ENCODE peak calls at places on chromosomes 13 and 19, in nine cellular contexts. E is heart right ventricle; V is amygdala; H is AG08395; J is Right ventricle myocardium inferior; F is CD8-positive, alpha-beta T cell; W is ovary; K is neural crest cell; Q is CD8-positive, alpha-beta memory T cell. U is an unnamed sample.

GRCh38 chr13:112355274-112355843 is 20.8 kb upstream of the SPACA7 start:
- DNase-seq in E (no peak), V (no peak), H (no peak), J (no peak), F (no peak), W (no peak), K (no peak), Q (no peak), U (no peak)

GRCh38 chr19:291561-292280 is 518 bp upstream of the PLPP2 start:
- DNase-seq in E (no peak), V (no peak), H (no peak), J (no peak), F (no peak), W (no peak), K (no peak), Q (no peak), U (no peak)

GRCh38 chr19:42433503-42434260 is 6.5 kb upstream of the LIPE start:
- DNase-seq in E (peak; percentile 86), V (peak; percentile 48), H (peak; percentile 31), J (peak; percentile 91), F (peak; percentile 67), W (peak; percentile 50), K (peak; percentile 82), Q (peak; percentile 47), U (peak; percentile 97)

GRCh38 chr13:47215741-47216140 is 318.9 kb upstream of the HTR2A start:
- DNase-seq in E (no peak), V (no peak), H (peak; percentile 72), J (no peak), F (no peak), W (no peak), K (no peak), Q (no peak), U (no peak)

GRCh38 chr19:16518061-16518460 is 21.9 kb downstream of the C19orf44 start:
- DNase-seq in E (no peak), V (no peak), H (no peak), J (no peak), F (no peak), W (no peak), K (no peak), Q (no peak), U (no peak)

GRCh38 chr19:18961767-18962423 is 20.9 kb upstream of the HOMER3 start:
- DNase-seq in E (no peak), V (no peak), H (no peak), J (no peak), F (peak; percentile 43), W (no peak), K (no peak), Q (no peak), U (no peak)

GRCh38 chr13:44052843-44053607 is 173.3 kb downstream of the LACC1 start:
- DNase-seq in E (no peak), V (peak; percentile 10), H (peak; percentile 32), J (no peak), F (no peak), W (peak; percentile 39), K (no peak), Q (no peak), U (peak; percentile 57)

GRCh38 chr13:33083054-33083453 is 66.8 kb downstream of the KL start:
- DNase-seq in E (no peak), V (no peak), H (no peak), J (no peak), F (no peak), W (no peak), K (no peak), Q (no peak), U (no peak)

GRCh38 chr13:54261856-54262255 is 1233.2 kb downstream of the OLFM4 start:
- DNase-seq in E (no peak), V (no peak), H (no peak), J (no peak), F (no peak), W (no peak), K (no peak), Q (no peak), U (no peak)

GRCh38 chr13:21486322-21486721 is 27.2 kb upstream of the ZDHHC20 start:
- DNase-seq in E (no peak), V (no peak), H (no peak), J (no peak), F (no peak), W (no peak), K (no peak), Q (no peak), U (no peak)

GRCh38 chr13:75558130-75558840 is 8.7 kb downstream of the UCHL3 start:
- DNase-seq in E (no peak), V (no peak), H (no peak), J (no peak), F (no peak), W (no peak), K (no peak), Q (no peak), U (no peak)